ENCODE peak calls at places on chromosomes 4 and X, in four cellular contexts. T is CD8-positive, alpha-beta T cell; J is foreskin fibroblast; G is breast epithelium. P is an unnamed sample.

GRCh38 chr4:36027203-36027602 is 217.1 kb downstream of the ARAP2 start:
- DNase-seq in G (no peak), J (no peak), T (no peak), P (no peak)

GRCh38 chrX:40107291-40108083 is 9.7 kb upstream of the BCOR start:
- DNase-seq in G (no peak), J (peak), T (no peak), P (no peak)

GRCh38 chr4:160983035-160983434 is 1180.8 kb downstream of the FSTL5 start:
- DNase-seq in J (no peak), T (no peak), G (no peak), P (no peak)

GRCh38 chrX:43615677-43616076 is 40.4 kb upstream of the MAOA start:
- DNase-seq in G (peak), J (no peak), T (no peak), P (no peak)

GRCh38 chr4:119302073-119302832 is 19.7 kb downstream of the FABP2 start:
- DNase-seq in J (no peak), T (no peak), G (no peak), P (no peak)

GRCh38 chr4:122709236-122709635 is 23.3 kb upstream of the BBS12 start:
- DNase-seq in G (no peak), T (no peak), J (no peak), P (no peak)

GRCh38 chr4:68375667-68376559 is 26.0 kb upstream of the YTHDC1 start:
- DNase-seq in G (no peak), J (peak), T (peak), P (peak)

GRCh38 chr4:187090401-187090800 is 366.7 kb upstream of the FAT1 start:
- DNase-seq in G (no peak), J (peak), T (no peak), P (no peak)

GRCh38 chr4:52234539-52235174 is 183.6 kb downstream of the SPATA18 start:
- DNase-seq in G (no peak), T (no peak), J (peak), P (no peak)
- H3K4me3 ChIP-seq in G (no peak), T (no peak), J (no peak), P (no peak)

GRCh38 chrX:68894142-68894512 is 65.3 kb downstream of the EFNB1 start:
- DNase-seq in G (no peak), J (no peak), T (no peak), P (no peak)

GRCh38 chrX:68896581-68896980 is 67.8 kb downstream of the EFNB1 start:
- DNase-seq in T (no peak), G (no peak), J (no peak), P (no peak)

GRCh38 chrX:68892651-68893050 is 63.8 kb downstream of the EFNB1 start:
- DNase-seq in J (no peak), T (no peak), G (no peak), P (no peak)

GRCh38 chrX:68895339-68896250 is 66.8 kb downstream of the EFNB1 start:
- DNase-seq in J (peak), T (no peak), G (peak), P (no peak)

GRCh38 chrX:68894513-68895338 is 65.9 kb downstream of the EFNB1 start:
- DNase-seq in J (peak), G (peak), T (peak), P (no peak)
- H3K4me3 ChIP-seq in J (no peak), G (peak), T (no peak), P (no peak)

GRCh38 chr4:10118355-10119004 is 1.9 kb upstream of the WDR1 start:
- DNase-seq in G (no peak), T (no peak), J (no peak), P (no peak)
- H3K4me3 ChIP-seq in G (no peak), T (peak), J (no peak), P (no peak)

DNA sequence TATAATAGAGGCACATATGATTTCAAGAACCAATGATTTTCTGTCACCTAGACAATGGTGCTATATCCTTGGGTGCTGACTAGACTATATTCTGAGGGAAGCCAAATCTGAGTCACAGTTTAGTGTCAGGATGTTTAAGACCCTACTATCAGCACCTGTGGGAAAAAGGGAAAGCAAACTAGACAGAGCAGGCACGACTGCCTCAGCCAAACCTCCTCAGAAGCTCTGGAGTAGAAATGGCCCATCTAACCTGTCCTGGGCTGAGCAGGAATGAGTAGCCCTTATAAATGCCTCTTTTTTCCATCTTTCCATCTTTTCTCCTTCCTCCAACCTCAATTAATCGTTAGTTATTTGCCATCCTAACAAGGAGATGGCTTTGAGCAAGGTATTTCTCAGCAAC is 80.4 kb upstream of the TECRL start:
- DNase-seq in T (no peak), J (no peak), G (no peak), P (no peak)
- H3K4me3 ChIP-seq in T (no peak), J (no peak), G (no peak), P (no peak)

DNA sequence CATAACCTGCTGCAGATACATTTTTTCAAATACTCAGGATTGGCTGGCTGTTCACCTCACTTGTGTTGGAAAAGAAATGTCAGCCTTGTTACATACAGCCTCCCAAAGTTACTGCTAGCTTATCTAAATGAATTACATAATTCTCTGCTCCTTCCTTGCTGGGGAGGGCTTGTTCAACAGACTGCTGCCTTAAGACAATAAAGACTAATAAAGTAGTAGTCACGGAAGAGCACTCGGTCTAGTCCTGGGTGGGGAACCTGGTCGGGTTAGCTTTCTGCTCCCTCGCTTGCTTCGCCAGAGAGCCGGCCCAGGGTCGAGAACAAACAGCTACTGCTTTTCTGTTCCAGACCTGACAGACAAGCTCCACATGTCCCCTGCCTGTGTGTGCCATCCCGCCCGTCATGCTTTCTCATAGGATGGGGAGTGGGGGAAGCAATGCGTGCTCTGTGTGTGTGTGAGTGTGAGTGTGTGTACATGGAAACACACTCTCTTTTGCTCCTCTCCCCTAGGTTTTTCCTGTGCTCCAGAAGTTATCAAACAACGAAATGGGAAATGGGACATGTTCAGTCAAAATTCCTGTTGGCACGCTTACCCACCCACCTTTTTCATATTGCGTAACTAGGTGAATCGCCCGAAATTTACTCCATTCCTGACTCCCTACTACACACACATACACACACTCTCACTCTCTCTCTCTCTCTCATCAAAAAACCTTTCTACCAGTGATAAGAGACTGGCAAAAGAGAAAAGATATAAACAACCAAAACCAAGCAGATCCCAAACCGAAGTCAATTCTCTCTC is 1.4 kb downstream of the NPY1R start:
- DNase-seq in T (no peak), J (no peak), G (no peak), P (no peak)
- H3K4me3 ChIP-seq in T (no peak), J (no peak), G (peak), P (no peak)

GRCh38 chr4:95232358-95233156 is 316.2 kb downstream of the UNC5C start:
- DNase-seq in G (no peak), J (no peak), T (no peak), P (no peak)
- H3K4me3 ChIP-seq in G (no peak), J (no peak), T (no peak), P (no peak)

GRCh38 chr4:113086172-113086695 is 36.8 kb downstream of the ANK2 start:
- DNase-seq in G (no peak), T (no peak), J (peak), P (no peak)

GRCh38 chr4:113083346-113083745 is 33.9 kb downstream of the ANK2 start:
- DNase-seq in G (no peak), T (no peak), J (no peak), P (no peak)

GRCh38 chr4:113090954-113091353 is 41.5 kb downstream of the ANK2 start:
- DNase-seq in J (no peak), T (no peak), G (no peak), P (no peak)

GRCh38 chr4:113088050-113088449 is 38.6 kb downstream of the ANK2 start:
- DNase-seq in T (no peak), J (no peak), G (no peak), P (no peak)
- H3K4me3 ChIP-seq in T (no peak), J (no peak), G (no peak), P (no peak)

GRCh38 chr4:182145360-182145905 is 97.8 kb upstream of the TENM3 start:
- DNase-seq in G (no peak), J (peak), T (no peak), P (no peak)
- H3K4me3 ChIP-seq in G (peak), J (peak), T (no peak), P (peak)

DNA sequence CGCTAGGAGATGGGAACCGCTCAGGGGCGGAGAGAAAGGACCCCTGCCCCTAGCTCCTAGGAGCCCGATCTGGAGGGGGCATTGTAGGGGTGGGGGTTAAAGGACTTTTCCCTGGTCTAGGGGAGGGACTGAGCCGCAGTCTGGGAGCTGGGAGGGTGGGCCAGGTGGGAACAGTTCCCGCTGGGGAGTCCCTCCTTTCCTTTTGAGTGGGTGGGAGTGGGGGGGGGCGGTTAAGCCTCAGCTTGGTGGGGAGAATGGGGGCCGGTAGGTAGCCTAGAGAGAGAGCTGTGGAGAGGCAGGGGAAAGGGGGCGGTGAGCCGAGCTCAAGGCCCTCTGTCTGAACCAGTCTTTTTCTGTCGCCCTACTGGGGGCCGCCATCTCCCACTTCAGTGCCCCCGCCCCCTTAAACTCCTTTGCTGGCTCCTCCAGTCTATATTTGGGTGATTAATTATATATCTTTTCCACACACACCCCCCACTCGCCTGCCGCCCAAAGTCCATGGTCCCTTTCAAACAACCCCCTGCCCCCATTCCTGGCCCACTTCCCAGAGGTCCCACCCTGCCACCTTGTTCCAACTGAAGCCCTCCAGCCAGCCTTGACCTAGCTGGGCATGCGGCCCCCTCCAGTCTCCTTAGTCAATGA is 822 bp downstream of the ZNF275 start:
- DNase-seq in J (no peak), T (no peak), G (no peak), P (no peak)
- H3K4me3 ChIP-seq in J (peak), T (peak), G (peak), P (peak)

P was measured in skeletal muscle cell.